ENCODE peak calls at places on chromosomes 12 and 14, in four cellular contexts. T, A, I and M are unnamed samples.

GRCh38 chr14:104090071-104090748 is 4.7 kb downstream of the ASPG start:
- DNase-seq in T (no peak), A (no peak), I (no peak), M (no peak)

GRCh38 chr14:58469309-58469708 is 41.8 kb downstream of the KIAA0586 start:
- DNase-seq in T (no peak), A (no peak), I (no peak), M (no peak)

GRCh38 chr12:46210835-46211439 is 57.9 kb downstream of the SLC38A1 start:
- DNase-seq in T (no peak), A (no peak), I (no peak), M (no peak)

GRCh38 chr12:111942557-111942956 is 70.4 kb downstream of the TMEM116 start:
- DNase-seq in T (no peak), A (no peak), I (peak), M (no peak)

GRCh38 chr12:125075-125474 is 58.5 kb downstream of the IQSEC3 start:
- DNase-seq in T (no peak), A (no peak), I (no peak), M (no peak)

GRCh38 chr12:48917857-48918537 is 7.3 kb downstream of the FKBP11 start:
- DNase-seq in T (peak), A (no peak), I (no peak), M (peak)

GRCh38 chr12:12153596-12153995 is 82.9 kb downstream of the BCL2L14 start:
- DNase-seq in T (no peak), A (no peak), I (no peak), M (no peak)

GRCh38 chr12:124847113-124847512 is 16.6 kb downstream of the SCARB1 start:
- DNase-seq in T (no peak), A (no peak), I (peak), M (no peak)

GRCh38 chr12:25384954-25385216 is 134.2 kb upstream of the KRAS start:
- DNase-seq in T (peak), A (no peak), I (peak), M (no peak)
- H3K27ac ChIP-seq in T (no peak), A (no peak), I (peak), M (peak)

DNA sequence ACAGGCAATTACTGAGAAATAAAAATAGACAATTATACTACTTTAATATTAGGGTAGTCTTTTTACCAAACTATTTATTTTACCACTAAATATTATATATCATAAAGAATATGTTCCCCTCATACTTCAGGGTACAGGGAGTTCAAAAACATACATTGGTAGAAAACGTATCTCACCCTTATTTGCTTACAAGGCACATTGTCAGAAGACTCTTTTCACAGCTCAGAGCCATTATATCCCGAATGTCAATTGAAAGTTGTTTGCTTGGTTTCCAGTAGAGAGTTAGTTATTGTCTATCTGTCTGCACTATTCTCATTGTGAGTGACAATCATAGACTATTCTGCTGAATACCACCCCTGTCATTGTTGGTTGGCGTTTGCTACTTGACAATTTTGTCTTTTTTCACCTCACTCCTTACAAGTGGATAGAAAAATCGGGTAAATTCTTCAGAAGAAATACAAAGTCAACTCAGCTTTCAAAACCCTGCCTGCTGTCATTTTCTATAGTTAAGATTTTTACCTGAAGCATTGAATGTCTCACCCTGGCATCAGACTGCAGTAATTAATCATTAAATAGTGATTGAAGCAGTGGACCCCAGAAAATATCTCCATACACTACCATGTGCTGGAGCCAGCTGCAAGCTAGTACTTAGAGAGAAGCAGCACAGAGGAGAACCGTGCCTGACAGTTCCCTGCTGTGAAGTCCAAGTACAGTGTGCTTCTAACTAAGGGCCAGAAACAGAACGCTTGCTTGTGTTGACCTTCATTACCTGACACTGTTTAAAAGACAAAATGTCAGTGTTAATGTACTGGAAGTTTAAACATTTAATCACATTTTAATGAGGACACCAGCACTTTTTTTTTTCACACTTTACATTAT is 510.6 kb downstream of the RERGL start:
- DNase-seq in T (no peak), A (peak), I (no peak), M (no peak)
- TF ChIP-seq CTCF in T (no peak), A (no peak), I (no peak), M (no peak)

GRCh38 chr14:44995196-44995595 is 33.2 kb downstream of the TOGARAM1 start:
- DNase-seq in T (no peak), A (no peak), I (no peak), M (no peak)
- H3K9ac ChIP-seq in T (no peak), A (no peak), I (no peak), M (no peak)

DNA sequence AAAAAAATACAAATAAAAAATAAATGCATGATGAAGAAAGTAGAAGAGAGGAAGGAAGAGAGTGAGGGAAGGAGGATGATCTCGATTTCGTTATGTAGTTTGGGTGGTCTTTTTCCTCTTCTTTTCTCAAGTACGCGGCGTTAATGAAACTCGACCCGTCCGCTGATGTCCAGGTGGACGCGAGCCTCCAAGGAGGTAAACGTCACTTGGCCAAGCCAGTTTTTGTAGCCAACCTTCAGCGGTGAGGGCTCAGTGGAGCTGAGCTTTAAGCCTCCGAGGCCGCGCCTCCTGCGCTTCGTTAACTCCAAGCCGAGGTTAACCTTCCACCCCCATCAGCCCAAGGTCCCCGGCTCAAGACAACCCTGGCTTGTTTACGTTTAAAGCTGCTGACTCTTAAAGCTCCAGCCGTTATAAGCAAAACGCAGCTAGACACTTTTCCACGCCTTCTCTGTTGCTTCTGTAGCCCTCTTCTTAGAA is 736 bp upstream of the ITPR2 start:
- DNase-seq in T (peak), A (peak), I (peak), M (peak)
- H3K27ac ChIP-seq in T (peak), A (no peak), I (peak), M (peak)

GRCh38 chr14:101072945-101073597 is 169.5 kb upstream of the RTL1 start:
- DNase-seq in T (peak), A (peak), I (peak), M (peak)

GRCh38 chr14:101071493-101071891 is 168.0 kb upstream of the RTL1 start:
- DNase-seq in T (no peak), A (peak), I (no peak), M (peak)

GRCh38 chr14:101072070-101072469 is 168.5 kb upstream of the RTL1 start:
- DNase-seq in T (no peak), A (no peak), I (no peak), M (no peak)

GRCh38 chr14:101073598-101073965 is 170.1 kb upstream of the RTL1 start:
- DNase-seq in T (no peak), A (no peak), I (no peak), M (peak)

GRCh38 chr14:101072531-101072930 is 169.0 kb upstream of the RTL1 start:
- DNase-seq in T (no peak), A (peak), I (no peak), M (peak)
- TF ChIP-seq CTCF in T (no peak), A (no peak), I (no peak), M (no peak)

DNA sequence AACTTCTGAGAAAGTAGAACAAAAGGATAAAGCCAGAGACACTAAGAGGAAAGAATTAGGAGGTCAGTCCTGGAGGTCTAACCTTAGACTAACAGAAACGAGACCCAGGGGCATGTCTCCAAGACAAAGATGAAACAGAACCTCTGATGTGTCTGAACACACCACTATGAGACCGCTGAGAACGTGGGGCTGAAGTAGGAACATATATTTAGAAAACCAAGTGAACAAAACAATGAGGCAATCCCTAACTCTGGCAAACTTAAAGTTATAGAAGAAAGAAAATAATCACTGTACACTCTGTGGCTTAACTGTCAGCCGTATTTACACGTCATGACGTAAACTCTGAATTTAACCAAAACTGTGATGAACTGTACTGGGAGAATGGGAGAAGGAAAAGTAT is 17.9 kb downstream of the KCTD10 start:
- DNase-seq in T (no peak), A (no peak), I (no peak), M (no peak)
- H3K9ac ChIP-seq in T (no peak), A (no peak), I (peak), M (no peak)